ENCODE peak calls at places on chromosomes 2 and 18, in four cellular contexts. One of them, this sample, is unnamed.

GRCh38 chr18:9719421-9719981 is 11.4 kb downstream of the RAB31 start:
- DNase-seq in mesendoderm: peak; percentile 50
- DNase-seq in H1: no peak
- DNase-seq in IMR-90: peak; percentile 85
- DNase-seq in this sample: no peak

GRCh38 chr18:2914844-2915243 is 68.0 kb downstream of the EMILIN2 start:
- DNase-seq in mesendoderm: no peak
- DNase-seq in H1: no peak
- DNase-seq in IMR-90: peak; percentile 14
- DNase-seq in this sample: no peak

GRCh38 chr2:33215299-33215698 is 261.1 kb upstream of the RASGRP3 start:
- DNase-seq in mesendoderm: no peak
- DNase-seq in H1: no peak
- DNase-seq in IMR-90: peak; percentile 96
- DNase-seq in this sample: no peak

GRCh38 chr2:137435176-137435575 is 529.1 kb upstream of the HNMT start:
- DNase-seq in mesendoderm: no peak
- DNase-seq in H1: no peak
- DNase-seq in IMR-90: no peak
- DNase-seq in this sample: no peak

GRCh38 chr2:166293984-166294383 is 81.8 kb downstream of the SCN9A start:
- DNase-seq in mesendoderm: no peak
- DNase-seq in H1: no peak
- DNase-seq in IMR-90: peak; percentile 41
- DNase-seq in this sample: no peak

GRCh38 chr2:134670955-134671354 is 47.8 kb downstream of the TMEM163 start:
- DNase-seq in mesendoderm: no peak
- DNase-seq in H1: no peak
- DNase-seq in IMR-90: no peak
- DNase-seq in this sample: no peak

GRCh38 chr2:140585016-140585415 is 1545.8 kb downstream of the LRP1B start:
- DNase-seq in mesendoderm: no peak
- DNase-seq in H1: no peak
- DNase-seq in IMR-90: no peak
- DNase-seq in this sample: no peak

GRCh38 chr2:8090748-8091700 is 590.8 kb upstream of the ID2 start:
- DNase-seq in mesendoderm: peak; percentile 57
- DNase-seq in H1: no peak
- DNase-seq in IMR-90: peak; percentile 93
- DNase-seq in this sample: no peak

GRCh38 chr18:3409811-3410210 is 40.2 kb upstream of the TGIF1 start:
- DNase-seq in mesendoderm: no peak
- DNase-seq in H1: no peak
- DNase-seq in IMR-90: no peak
- DNase-seq in this sample: no peak

GRCh38 chr2:101150306-101151140 is 659 bp downstream of the TBC1D8 start:
- DNase-seq in mesendoderm: peak; percentile 37
- DNase-seq in H1: peak; percentile 77
- DNase-seq in IMR-90: no peak
- DNase-seq in this sample: peak; percentile 46

GRCh38 chr2:124426630-124427029 is 401.5 kb downstream of the CNTNAP5 start:
- DNase-seq in mesendoderm: peak; percentile 4
- DNase-seq in H1: no peak
- DNase-seq in IMR-90: no peak
- DNase-seq in this sample: no peak

GRCh38 chr2:202099515-202099914 is 26.5 kb downstream of the KIAA2012 start:
- DNase-seq in mesendoderm: peak; percentile 74
- DNase-seq in H1: no peak
- DNase-seq in IMR-90: no peak
- DNase-seq in this sample: no peak

GRCh38 chr2:197307933-197308521 is 2.6 kb downstream of the ANKRD44 start:
- DNase-seq in mesendoderm: no peak
- DNase-seq in H1: no peak
- DNase-seq in IMR-90: no peak
- DNase-seq in this sample: no peak

GRCh38 chr2:197306024-197306690 is 4.4 kb downstream of the ANKRD44 start:
- DNase-seq in mesendoderm: no peak
- DNase-seq in H1: no peak
- DNase-seq in IMR-90: no peak
- DNase-seq in this sample: no peak

GRCh38 chr2:197306691-197307030 is 3.9 kb downstream of the ANKRD44 start:
- DNase-seq in mesendoderm: no peak
- DNase-seq in H1: no peak
- DNase-seq in IMR-90: no peak
- DNase-seq in this sample: no peak

GRCh38 chr2:197308635-197309368 is 1.8 kb downstream of the ANKRD44 start:
- DNase-seq in mesendoderm: no peak
- DNase-seq in H1: no peak
- DNase-seq in IMR-90: no peak
- DNase-seq in this sample: no peak

GRCh38 chr2:197307236-197307932 is 3.2 kb downstream of the ANKRD44 start:
- DNase-seq in mesendoderm: no peak
- DNase-seq in H1: no peak
- DNase-seq in IMR-90: no peak
- DNase-seq in this sample: no peak
- H4K5ac ChIP-seq in mesendoderm: no peak overlapping the region
- H4K5ac ChIP-seq in H1: no peak overlapping the region
- H4K5ac ChIP-seq in IMR-90: no peak overlapping the region
- H4K5ac ChIP-seq in this sample: no peak overlapping the region

DNA sequence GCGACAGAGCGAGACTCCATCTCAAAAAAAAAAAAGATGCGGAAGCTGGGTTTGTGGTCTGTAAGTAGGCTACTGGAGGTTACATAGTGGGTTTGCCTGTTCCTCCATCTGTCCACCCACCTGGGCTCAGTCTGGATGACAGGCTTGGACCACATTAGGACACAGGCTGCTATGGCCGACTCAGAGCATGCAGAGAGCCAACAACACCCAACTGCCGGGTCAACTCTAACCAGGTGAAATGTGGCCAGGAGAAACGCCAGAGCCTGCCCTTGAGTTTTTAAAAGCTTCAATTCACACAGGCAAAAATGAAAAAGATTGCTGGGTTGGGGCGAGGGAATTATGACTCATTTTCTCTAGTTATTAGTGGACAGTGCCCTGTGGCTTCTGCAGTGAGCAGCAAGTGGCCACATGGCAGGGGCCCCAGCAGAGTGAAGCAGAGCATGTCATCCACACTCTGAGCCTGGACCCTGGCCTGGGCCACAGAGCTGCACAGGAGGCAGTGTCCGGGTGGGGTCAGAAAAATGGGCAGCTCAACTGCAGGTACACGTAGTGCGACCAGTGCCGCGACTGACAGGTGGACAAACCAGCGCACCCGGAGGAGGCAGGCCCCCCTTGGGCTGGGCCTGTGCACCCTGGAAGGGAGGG is 67.4 kb downstream of the BIN1 start:
- DNase-seq in mesendoderm: no peak
- DNase-seq in H1: no peak
- DNase-seq in IMR-90: no peak
- DNase-seq in this sample: no peak
- H2BK120ac ChIP-seq in mesendoderm: no peak overlapping the region
- H2BK120ac ChIP-seq in H1: no peak overlapping the region
- H2BK120ac ChIP-seq in IMR-90: no peak overlapping the region
- H2BK120ac ChIP-seq in this sample: no peak overlapping the region

DNA sequence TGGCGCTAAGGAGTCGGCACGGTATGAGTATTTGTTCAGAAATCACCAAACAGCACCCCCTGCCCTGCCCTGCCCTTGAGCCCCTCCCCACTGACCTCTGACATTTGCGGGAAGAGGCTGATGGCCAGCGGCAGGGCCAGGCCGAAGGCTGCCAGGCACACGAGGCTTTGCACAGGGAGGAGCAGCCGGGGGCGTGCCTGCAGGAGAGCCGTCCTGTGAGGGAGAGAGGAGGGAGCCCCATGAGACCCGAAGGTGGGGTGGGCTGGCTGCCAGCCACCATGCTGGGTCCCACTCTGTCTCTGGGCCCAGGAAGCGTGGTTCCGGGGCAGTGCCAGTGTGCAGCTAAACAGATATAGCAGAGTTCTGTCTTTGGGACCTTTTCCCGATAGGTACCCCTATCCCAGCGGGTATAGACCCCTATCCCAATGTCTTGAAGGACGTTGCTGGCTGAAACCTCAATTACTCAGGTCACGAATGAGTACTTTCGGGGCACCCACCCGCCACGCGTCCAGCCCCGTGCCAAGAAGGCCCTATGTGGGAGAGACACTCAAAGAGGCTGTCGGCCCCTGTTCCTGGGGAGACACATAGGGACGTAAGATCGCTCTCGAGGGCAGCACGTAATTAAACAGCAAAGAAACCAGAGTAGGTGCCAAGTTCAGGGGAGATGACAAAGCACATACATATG is 43.9 kb downstream of the EMX1 start:
- DNase-seq in mesendoderm: no peak
- DNase-seq in H1: no peak
- DNase-seq in IMR-90: no peak
- DNase-seq in this sample: no peak
- H3K23ac ChIP-seq in mesendoderm: no peak overlapping the region
- H3K23ac ChIP-seq in H1: no peak overlapping the region
- H3K23ac ChIP-seq in IMR-90: no peak overlapping the region
- H3K23ac ChIP-seq in this sample: no peak overlapping the region

DNA sequence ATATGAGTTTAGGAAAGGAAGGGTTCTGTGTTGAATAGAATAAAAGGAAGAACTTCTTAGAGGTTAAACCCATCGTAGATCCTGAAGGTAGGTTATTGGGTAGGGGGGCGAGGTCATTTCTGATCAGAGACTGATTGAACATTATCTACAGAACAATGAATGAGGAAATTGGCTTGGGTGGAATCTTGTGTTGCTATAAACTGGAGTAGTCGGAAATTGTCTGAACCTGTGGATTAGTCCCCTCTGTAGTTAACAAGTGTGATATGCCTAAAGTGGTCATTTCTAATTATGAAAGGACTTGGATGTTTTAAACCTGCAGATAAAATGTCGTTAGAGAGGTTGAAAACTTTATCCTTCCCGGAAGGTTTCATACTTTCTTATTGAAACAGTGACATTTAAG is 42.1 kb downstream of the EML4 start:
- DNase-seq in mesendoderm: no peak
- DNase-seq in H1: no peak
- DNase-seq in IMR-90: no peak
- DNase-seq in this sample: no peak
- H4K5ac ChIP-seq in mesendoderm: no peak overlapping the region
- H4K5ac ChIP-seq in H1: no peak overlapping the region
- H4K5ac ChIP-seq in IMR-90: no peak overlapping the region
- H4K5ac ChIP-seq in this sample: no peak overlapping the region

GRCh38 chr2:189837336-189837735 is 53.1 kb downstream of the PMS1 start:
- DNase-seq in mesendoderm: no peak
- DNase-seq in H1: no peak
- DNase-seq in IMR-90: no peak
- DNase-seq in this sample: no peak
- H2BK120ac ChIP-seq in mesendoderm: no peak overlapping the region
- H2BK120ac ChIP-seq in H1: no peak overlapping the region
- H2BK120ac ChIP-seq in IMR-90: no peak overlapping the region
- H2BK120ac ChIP-seq in this sample: no peak overlapping the region

This sample was measured in H9.